ENCODE peak calls at places on chromosomes 3 and 15, in nine cellular contexts. O is GM13976, Z is neural crest cell, J is GM20000, B is epithelial cell of esophagus, W is HCT116, V is PC-9, N is fibroblast of lung, U is AG04450. F is an unnamed sample.

GRCh38 chr3:33526787-33527186 is 86.6 kb upstream of the UBP1 start:
- DNase-seq in V (no peak), O (no peak), N (no peak), W (no peak), U (no peak), J (no peak), Z (no peak), B (no peak), F (no peak)

GRCh38 chr15:92803852-92804609 is 96.1 kb upstream of the CHD2 start:
- DNase-seq in V (peak), W (peak), B (peak), J (peak), N (peak), U (peak), O (peak), Z (no peak), F (peak)

GRCh38 chr15:76057332-76058000 is 2.3 kb upstream of the TMEM266 start:
- DNase-seq in B (peak), W (no peak), J (peak), O (peak), Z (peak), V (peak), U (no peak), N (peak), F (peak)

GRCh38 chr3:13141183-13141582 is 68.0 kb upstream of the IQSEC1 start:
- DNase-seq in B (no peak), O (no peak), V (no peak), U (no peak), Z (no peak), N (no peak), W (no peak), J (no peak), F (no peak)

GRCh38 chr3:185460719-185461350 is 38.0 kb downstream of the TMEM41A start:
- DNase-seq in N (peak), V (no peak), B (peak), J (peak), W (peak), O (peak), Z (no peak), U (no peak), F (no peak)

GRCh38 chr3:134326760-134327593 is 47.3 kb downstream of the AMOTL2 start:
- DNase-seq in N (peak), V (peak), W (no peak), U (peak), Z (no peak), B (peak), J (no peak), O (no peak), F (peak)

GRCh38 chr3:22308866-22309265 is 557.9 kb upstream of the ZNF385D start:
- DNase-seq in U (no peak), W (no peak), O (no peak), Z (no peak), V (no peak), N (no peak), B (no peak), J (no peak), F (no peak)

GRCh38 chr3:3632439-3632838 is 166.8 kb upstream of the LRRN1 start:
- DNase-seq in J (no peak), U (no peak), V (no peak), Z (no peak), O (no peak), W (no peak), N (no peak), B (no peak), F (no peak)

GRCh38 chr3:157574580-157574979 is 71.4 kb upstream of the VEPH1 start:
- DNase-seq in W (no peak), O (no peak), U (no peak), B (no peak), V (no peak), J (no peak), N (no peak), Z (no peak), F (no peak)

GRCh38 chr15:52124270-52124878 is 11.8 kb upstream of the BCL2L10 start:
- DNase-seq in Z (no peak), J (no peak), V (peak), U (no peak), O (no peak), N (no peak), B (peak), W (no peak), F (no peak)

GRCh38 chr3:187976361-187976900 is 177.5 kb upstream of the LPP start:
- DNase-seq in O (no peak), Z (no peak), N (no peak), B (peak), J (no peak), V (no peak), U (no peak), W (no peak), F (no peak)

GRCh38 chr3:179744667-179745066 is 91.8 kb downstream of the USP13 start:
- DNase-seq in N (no peak), W (no peak), B (no peak), O (no peak), Z (no peak), J (no peak), V (no peak), U (no peak), F (no peak)

GRCh38 chr3:2765002-2765579 is 345.1 kb downstream of the IL5RA start:
- DNase-seq in O (no peak), U (no peak), N (no peak), V (no peak), B (no peak), J (peak), Z (no peak), W (no peak), F (peak)

GRCh38 chr15:62969442-62970089 is 73.0 kb upstream of the TPM1 start:
- DNase-seq in N (no peak), O (no peak), B (peak), V (no peak), W (no peak), Z (no peak), U (no peak), J (no peak), F (no peak)

GRCh38 chr3:64160000-64160690 is 65.1 kb downstream of the PRICKLE2 start:
- DNase-seq in N (no peak), Z (no peak), V (no peak), J (no peak), U (no peak), W (no peak), O (no peak), B (no peak), F (no peak)
- TF ChIP-seq CTCF in N (no peak), Z (no peak), V (no peak), J (no peak), U (no peak), W (no peak), O (no peak), B (no peak), F (no peak)

DNA sequence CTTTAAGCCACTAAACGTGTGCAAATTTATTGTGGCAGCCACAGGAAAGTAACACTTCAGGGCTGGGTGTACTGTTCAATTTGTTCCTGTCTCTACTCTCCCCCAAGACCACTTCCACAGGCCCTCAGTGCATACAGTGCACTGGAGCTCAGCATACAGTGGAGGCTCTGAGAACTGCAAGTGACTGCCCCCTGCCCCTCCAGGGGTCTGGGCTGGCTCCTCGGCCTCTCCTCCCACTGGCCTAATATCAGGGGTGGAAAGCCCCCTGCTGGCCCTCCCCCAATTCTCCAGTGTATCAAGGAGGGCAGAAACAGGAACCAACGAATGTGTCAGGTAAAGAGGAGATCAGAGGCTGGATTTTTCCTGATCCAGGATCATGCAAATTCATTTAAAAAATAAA is 19.9 kb upstream of the HEG1 start:
- DNase-seq in J (no peak), W (no peak), O (no peak), U (no peak), Z (no peak), N (no peak), B (no peak), V (no peak), F (no peak)
- TF ChIP-seq CTCF in J (no peak), W (no peak), O (no peak), U (peak), Z (no peak), N (no peak), B (no peak), V (no peak), F (no peak)

DNA sequence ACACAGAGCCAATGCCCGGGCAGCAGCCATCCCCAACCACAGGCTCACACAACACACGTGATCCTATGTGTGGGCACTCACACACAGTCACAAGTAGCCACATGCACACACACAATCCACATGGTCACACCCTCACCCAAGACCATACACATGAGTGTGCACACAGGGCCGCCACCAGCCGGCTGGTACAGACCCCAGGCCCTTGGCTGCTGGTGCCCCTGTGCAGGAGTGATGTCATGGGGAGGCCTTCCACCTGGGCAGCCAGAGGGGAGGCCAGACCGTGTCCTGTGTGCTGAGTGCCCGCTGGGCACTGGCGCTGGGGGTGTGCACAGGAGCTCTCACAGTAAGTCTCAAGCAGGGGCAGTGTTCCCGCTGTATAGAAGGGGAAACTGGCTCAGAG is 36.9 kb downstream of the DNAJB8 start:
- DNase-seq in Z (no peak), N (no peak), U (no peak), J (no peak), B (no peak), V (no peak), O (no peak), W (no peak), F (no peak)
- TF ChIP-seq CTCF in Z (no peak), N (no peak), U (no peak), J (no peak), B (no peak), V (no peak), O (no peak), W (no peak), F (no peak)

DNA sequence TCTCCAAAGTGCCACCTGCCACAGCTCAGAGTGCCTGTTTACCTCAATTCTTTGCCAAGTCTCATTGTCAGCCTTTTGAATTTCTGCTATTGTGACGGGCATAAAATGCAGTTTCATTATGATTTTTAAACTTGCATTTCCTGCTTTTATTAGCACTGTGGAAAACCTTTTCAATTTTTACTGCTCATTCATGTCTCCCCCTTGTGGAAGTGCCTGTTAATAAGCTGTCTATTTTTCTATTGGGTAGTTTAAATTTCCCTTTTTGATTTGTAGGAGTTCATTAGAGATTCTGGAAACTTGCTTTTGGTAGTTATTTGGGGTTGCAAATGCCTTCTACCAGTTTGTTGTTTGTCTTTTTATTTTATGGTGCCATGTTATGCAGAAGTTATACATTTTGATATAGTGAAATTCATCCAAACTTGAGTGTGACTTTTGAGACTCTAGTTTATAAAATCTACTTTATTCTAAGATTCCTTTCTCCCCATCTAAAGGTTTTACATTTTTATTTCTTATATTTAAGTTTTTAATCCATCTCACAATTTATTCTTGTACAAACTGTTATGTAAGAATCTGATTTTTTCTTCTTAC is 53.9 kb upstream of the FRMD4B start:
- DNase-seq in O (peak), Z (no peak), V (peak), J (no peak), B (peak), N (peak), W (peak), U (no peak), F (peak)
- TF ChIP-seq CTCF in O (peak), Z (peak), V (peak), J (no peak), B (peak), N (peak), W (peak), U (peak), F (peak)

DNA sequence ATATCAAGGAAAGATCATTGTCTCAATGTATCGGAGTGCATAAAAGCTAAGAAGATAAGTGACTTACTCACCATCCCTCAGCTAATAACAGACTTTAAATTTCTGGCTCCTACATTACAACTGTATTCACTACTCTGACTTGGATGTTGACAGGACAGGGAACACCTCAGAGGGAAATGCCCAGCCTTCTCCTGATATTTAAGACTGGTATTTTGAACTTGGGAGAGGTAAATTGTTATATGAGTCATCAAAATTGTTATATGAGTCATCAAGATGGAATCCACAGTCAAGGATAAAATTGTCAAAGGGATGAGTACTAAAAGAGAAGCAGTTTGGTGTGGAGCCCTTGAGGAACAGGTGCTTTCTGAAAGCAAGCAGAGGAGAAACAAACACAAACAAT is 961.4 kb downstream of the VGLL3 start:
- DNase-seq in N (no peak), O (no peak), U (no peak), W (no peak), Z (no peak), J (no peak), B (peak), V (peak), F (no peak)
- TF ChIP-seq CTCF in N (no peak), O (no peak), U (no peak), W (no peak), Z (no peak), J (no peak), B (no peak), V (no peak), F (no peak)

GRCh38 chr15:95176794-95177577 is 945.6 kb downstream of the MCTP2 start:
- DNase-seq in N (no peak), U (no peak), O (no peak), B (no peak), J (no peak), Z (no peak), W (no peak), V (no peak), F (no peak)

GRCh38 chr15:95174281-95174680 is 942.9 kb downstream of the MCTP2 start:
- DNase-seq in W (no peak), V (no peak), N (peak), O (no peak), U (no peak), J (no peak), B (no peak), Z (no peak), F (no peak)

GRCh38 chr15:95175914-95176658 is 944.7 kb downstream of the MCTP2 start:
- DNase-seq in Z (no peak), N (peak), U (no peak), J (no peak), O (no peak), B (peak), W (no peak), V (no peak), F (no peak)

GRCh38 chr15:95171551-95171950 is 940.2 kb downstream of the MCTP2 start:
- DNase-seq in U (no peak), J (no peak), V (no peak), Z (no peak), N (no peak), B (no peak), O (no peak), W (no peak), F (no peak)

DNA sequence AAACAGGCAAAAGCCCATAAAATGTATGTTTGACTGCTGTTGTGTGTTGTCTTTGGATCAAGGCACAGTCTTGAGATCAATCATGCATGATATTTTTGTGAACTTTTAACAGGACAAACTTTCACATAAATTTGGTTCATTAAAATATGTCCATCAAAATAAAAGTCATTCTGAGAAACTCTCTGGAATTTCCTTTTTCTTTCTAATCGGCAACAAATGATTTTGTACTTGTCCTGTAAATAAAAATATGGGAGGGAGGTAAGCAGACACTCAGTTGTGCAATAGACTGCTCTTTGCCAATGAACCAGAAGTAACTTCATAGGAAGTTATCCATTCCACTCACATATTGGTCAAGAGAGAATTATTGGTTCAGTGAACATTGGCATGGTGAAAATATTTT is 943.5 kb downstream of the MCTP2 start:
- DNase-seq in Z (no peak), B (peak), U (no peak), N (peak), V (no peak), W (no peak), O (no peak), J (no peak), F (no peak)
- TF ChIP-seq CTCF in Z (no peak), B (no peak), U (no peak), N (no peak), V (no peak), W (no peak), O (no peak), J (no peak), F (no peak)

GRCh38 chr3:168040624-168041208 is 55.0 kb downstream of the GOLIM4 start:
- DNase-seq in B (peak), N (peak), V (no peak), U (peak), O (no peak), J (peak), W (peak), Z (no peak), F (peak)
- TF ChIP-seq CTCF in B (peak), N (peak), V (peak), U (peak), O (peak), J (peak), W (peak), Z (peak), F (peak)

GRCh38 chr3:29143151-29143550 is 137.7 kb upstream of the RBMS3 start:
- DNase-seq in Z (no peak), J (no peak), V (no peak), U (no peak), O (no peak), B (no peak), N (no peak), W (no peak), F (no peak)

GRCh38 chr3:29141912-29142262 is 139.0 kb upstream of the RBMS3 start:
- DNase-seq in V (no peak), Z (no peak), W (no peak), U (no peak), J (no peak), O (no peak), N (no peak), B (no peak), F (no peak)

GRCh38 chr3:29144361-29144760 is 136.5 kb upstream of the RBMS3 start:
- DNase-seq in O (no peak), J (no peak), B (no peak), N (no peak), Z (no peak), W (no peak), U (no peak), V (no peak), F (no peak)

GRCh38 chr3:29145370-29145769 is 135.5 kb upstream of the RBMS3 start:
- DNase-seq in Z (no peak), V (no peak), B (no peak), U (no peak), J (no peak), W (no peak), N (no peak), O (no peak), F (no peak)

DNA sequence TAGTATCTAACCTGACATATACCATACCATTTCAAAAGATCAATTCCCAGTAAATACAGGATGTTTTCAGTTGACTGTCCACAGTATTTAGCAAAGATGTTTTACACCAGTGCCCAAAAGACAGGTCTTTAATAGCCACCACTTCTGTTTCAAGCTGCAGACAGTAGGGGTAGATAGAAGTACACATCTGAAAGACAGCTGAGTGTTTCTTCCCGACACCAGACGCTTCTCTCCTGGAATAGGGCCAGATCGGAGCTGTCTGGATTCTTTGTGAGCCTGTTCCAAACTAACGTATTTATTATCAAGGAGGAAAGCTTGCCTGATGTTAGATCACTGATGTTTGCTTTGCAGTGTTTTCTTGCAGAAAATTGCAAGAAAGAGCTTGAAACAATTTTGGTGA is 136.1 kb upstream of the RBMS3 start:
- DNase-seq in J (no peak), B (peak), W (no peak), U (peak), O (no peak), N (peak), Z (no peak), V (no peak), F (no peak)
- TF ChIP-seq CTCF in J (no peak), B (peak), W (no peak), U (peak), O (no peak), N (no peak), Z (no peak), V (no peak), F (no peak)

DNA sequence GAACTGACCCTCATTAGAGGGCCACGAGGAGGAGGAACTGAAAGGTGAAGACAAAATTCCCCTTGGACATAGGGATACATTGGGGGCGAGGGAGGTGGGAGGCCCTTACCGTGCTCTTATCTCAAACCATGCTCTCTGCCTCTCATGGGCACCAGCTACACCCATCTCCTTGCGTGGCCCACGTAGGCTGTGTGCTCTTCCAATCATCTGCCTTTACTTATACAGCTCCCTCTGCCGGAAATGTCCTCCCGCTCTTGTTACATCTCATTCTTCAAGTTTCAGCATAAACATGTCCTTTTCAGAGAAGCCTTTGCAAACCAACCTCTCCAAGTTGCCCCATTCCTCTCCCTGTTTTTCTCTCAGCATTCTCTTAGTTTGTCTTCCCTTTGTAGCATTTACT is 307.8 kb upstream of the PROK2 start:
- DNase-seq in U (no peak), O (no peak), J (no peak), B (no peak), V (no peak), W (no peak), N (no peak), Z (no peak), F (no peak)
- TF ChIP-seq CTCF in U (no peak), O (no peak), J (no peak), B (no peak), V (no peak), W (no peak), N (no peak), Z (no peak), F (no peak)

F was measured in Calu3.